ENCODE peak calls at places on chromosome 12, in nine cellular contexts. W is IMR-90, Q is AG10803, V is prostate gland, A is aorta, I is A549, X is kidney epithelial cell, H is pancreas, U is heart right ventricle. S is an unnamed sample.

GRCh38 chr12:64679487-64679983 is 69.2 kb downstream of the RASSF3 start:
- DNase-seq in U (peak), V (peak), A (peak), H (no peak), X (peak), W (peak), Q (peak), I (peak), S (peak)

GRCh38 chr12:125089083-125089482 is 23.8 kb downstream of the AACS start:
- DNase-seq in A (no peak), X (no peak), Q (no peak), I (no peak), H (no peak), U (no peak), W (no peak), V (no peak), S (no peak)

GRCh38 chr12:105343836-105344235 is 13.3 kb downstream of the C12orf75 start:
- DNase-seq in X (no peak), H (no peak), Q (no peak), W (no peak), U (no peak), I (no peak), A (no peak), V (no peak), S (no peak)

GRCh38 chr12:89731614-89732013 is 23.0 kb upstream of the ATP2B1 start:
- DNase-seq in W (peak), Q (peak), H (no peak), V (no peak), U (no peak), I (no peak), X (no peak), A (no peak), S (peak)

GRCh38 chr12:101782544-101782855 is 43.2 kb upstream of the SYCP3 start:
- DNase-seq in Q (peak), V (no peak), H (no peak), W (peak), A (no peak), X (no peak), I (no peak), U (no peak), S (peak)

GRCh38 chr12:81759215-81759991 is at the start of gene PPFIA2:
- DNase-seq in V (no peak), W (peak), U (peak), X (no peak), H (no peak), I (no peak), A (peak), Q (peak), S (peak)

GRCh38 chr12:18158774-18159557 is 69.0 kb upstream of the RERGL start:
- DNase-seq in V (no peak), Q (peak), H (no peak), I (peak), A (no peak), W (peak), X (no peak), U (no peak), S (peak)

GRCh38 chr12:26539131-26539530 is 293.9 kb downstream of the ITPR2 start:
- DNase-seq in W (no peak), V (no peak), U (no peak), A (no peak), X (no peak), I (no peak), Q (no peak), H (no peak), S (no peak)

GRCh38 chr12:93888964-93889363 is 211.8 kb downstream of the CRADD start:
- DNase-seq in I (no peak), Q (no peak), U (no peak), W (no peak), A (no peak), H (no peak), V (no peak), X (no peak), S (no peak)

GRCh38 chr12:24500466-24501232 is 448.3 kb downstream of the BCAT1 start:
- DNase-seq in H (no peak), A (no peak), X (no peak), Q (no peak), I (no peak), W (peak), V (no peak), U (no peak), S (no peak)

GRCh38 chr12:87809916-87810315 is 219.3 kb downstream of the C12orf50 start:
- DNase-seq in X (no peak), A (no peak), U (no peak), Q (no peak), I (no peak), W (peak), V (no peak), H (no peak), S (peak)

GRCh38 chr12:128388461-128388921 is 121.5 kb downstream of the TMEM132C start:
- DNase-seq in V (no peak), W (no peak), H (no peak), U (peak), X (no peak), I (no peak), Q (no peak), A (no peak), S (peak)

DNA sequence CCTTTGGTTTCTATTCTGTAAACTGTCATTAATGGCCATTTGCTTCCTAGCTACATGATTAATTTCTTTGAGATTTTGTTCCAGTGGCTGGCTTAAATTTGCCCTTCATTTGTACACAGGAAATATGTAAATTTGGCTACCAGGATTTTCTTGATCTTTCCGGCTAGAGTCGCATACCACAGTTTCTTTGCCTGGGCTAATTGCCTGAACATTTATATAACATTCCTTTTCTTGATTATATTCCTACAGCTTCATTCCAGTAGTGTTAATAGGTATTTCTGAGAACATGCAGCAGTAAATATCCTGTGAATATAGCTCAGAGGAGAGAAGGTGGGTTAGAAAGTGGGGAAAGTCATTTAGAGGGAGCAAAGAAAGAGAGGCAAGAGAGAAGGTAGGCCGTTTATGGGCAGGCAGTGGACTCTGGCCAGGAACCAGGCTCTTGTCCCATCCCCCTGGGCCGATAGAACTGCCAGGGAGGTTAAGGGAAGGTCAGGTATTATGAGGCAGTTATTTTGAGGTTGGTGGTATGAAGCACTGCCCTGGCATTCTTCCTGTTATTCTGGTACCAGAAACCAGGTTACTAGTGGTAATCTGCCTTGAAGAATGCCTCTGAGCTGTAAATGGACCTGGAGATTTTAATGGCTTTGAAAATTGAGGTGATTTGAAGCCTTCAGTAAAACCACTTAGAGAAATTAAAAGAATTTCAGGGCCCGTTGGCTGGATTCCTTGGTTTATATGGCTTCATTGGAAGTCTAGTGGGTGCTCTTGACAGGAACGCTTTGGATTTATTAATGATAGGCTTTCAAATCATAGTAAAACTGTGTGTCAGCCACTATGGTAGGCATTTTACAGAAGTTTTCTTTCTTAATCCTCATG is 4.4 kb downstream of the RNF10 start:
- DNase-seq in W (peak), Q (peak), U (peak), A (peak), H (peak), V (no peak), I (no peak), X (peak), S (peak)
- H3K4me3 ChIP-seq in W (no peak), Q (peak), U (peak), A (peak), H (peak), V (no peak), I (no peak), X (no peak), S (peak)

GRCh38 chr12:55745361-55746146 is 2.6 kb downstream of the GDF11 start:
- DNase-seq in V (no peak), X (no peak), H (no peak), A (no peak), I (no peak), Q (no peak), W (no peak), U (no peak), S (peak)
- H3K4me3 ChIP-seq in V (no peak), X (peak), H (no peak), A (no peak), I (no peak), Q (peak), W (peak), U (no peak), S (peak)

DNA sequence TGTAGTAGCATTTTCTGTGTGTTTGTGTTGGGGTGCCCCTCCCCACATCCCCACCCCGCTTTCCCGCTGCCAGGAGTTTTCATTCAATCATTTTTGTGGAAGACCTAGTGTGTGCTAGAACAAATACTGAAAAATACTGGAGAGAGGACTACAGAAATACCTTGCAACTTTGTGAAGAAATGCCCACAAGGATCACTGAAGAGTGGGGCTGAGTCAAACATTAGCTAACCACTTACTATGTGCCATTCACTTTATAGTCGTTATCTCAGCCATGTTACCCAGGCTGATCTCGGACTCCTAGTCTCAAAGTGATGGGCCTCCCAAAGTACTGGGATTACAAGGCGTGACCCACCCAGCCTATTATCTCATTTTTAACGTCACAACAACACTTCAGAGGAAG is 559 bp upstream of the LMBR1L start:
- DNase-seq in V (no peak), U (no peak), H (no peak), Q (no peak), X (no peak), A (no peak), I (no peak), W (no peak), S (no peak)
- H3K4me3 ChIP-seq in V (peak), U (peak), H (peak), Q (peak), X (peak), A (no peak), I (peak), W (peak), S (peak)

DNA sequence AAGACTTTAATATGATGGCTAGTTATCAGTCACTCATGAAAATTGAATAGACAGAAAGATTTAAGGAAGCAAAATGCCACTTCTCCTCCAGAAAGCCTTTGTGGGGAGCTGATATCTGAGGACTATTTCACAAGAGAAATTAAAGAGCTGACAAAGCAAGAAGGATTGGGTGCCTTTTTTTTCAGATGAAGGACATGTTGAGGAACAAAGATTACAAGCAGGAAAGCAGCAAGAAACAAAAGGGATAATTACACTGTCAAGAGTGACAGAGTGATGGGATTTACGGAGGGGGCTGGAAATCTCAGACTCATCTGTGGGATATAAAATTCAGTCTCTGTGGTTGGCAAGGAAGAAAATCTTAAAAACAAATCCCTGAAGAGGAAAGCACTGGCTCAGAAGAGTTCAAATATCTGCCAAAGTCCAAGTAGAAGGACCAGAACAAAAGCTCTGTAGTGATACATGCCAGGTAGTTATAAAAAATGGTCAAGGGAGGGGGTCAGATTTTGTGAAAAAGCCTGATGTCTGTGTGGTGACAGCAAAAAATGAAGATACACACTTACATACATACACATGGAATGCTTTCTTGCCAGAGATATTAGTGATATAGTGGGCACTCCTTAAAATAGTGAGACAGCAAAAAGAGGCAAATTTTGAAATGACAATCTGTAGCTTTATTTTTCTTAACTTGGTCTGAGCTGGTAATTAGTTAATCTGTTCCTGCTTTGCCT is 63.0 kb downstream of the EPS8 start:
- DNase-seq in U (no peak), W (no peak), I (no peak), A (no peak), Q (peak), V (no peak), X (no peak), H (no peak), S (peak)
- H3K4me3 ChIP-seq in U (no peak), W (no peak), I (no peak), A (no peak), Q (no peak), V (no peak), X (no peak), H (no peak), S (no peak)

GRCh38 chr12:132986001-132986884 is at the start of gene ZNF26:
- DNase-seq in X (peak), H (peak), U (peak), W (peak), I (peak), Q (peak), A (peak), V (peak), S (peak)
- H3K4me3 ChIP-seq in X (peak), H (peak), U (peak), W (peak), I (peak), Q (peak), A (peak), V (peak), S (peak)

S was measured in fibroblast of pulmonary artery.